ENCODE peak calls at places on chromosomes 12 and 14, in five cellular contexts. One of them, this sample, is unnamed.

GRCh38 chr12:47856721-47857575 is 37.2 kb upstream of the HDAC7 start:
- DNase-seq in PC-9: no peak
- DNase-seq in activated CD8-positive, alpha-beta memory T cell treated with anti-CD3 and anti-CD28 coated beads, Interleukin-2, amount 50 U/mL, for 4 hours: no peak
- DNase-seq in NCI-H1930: no peak
- DNase-seq in sciatic nerve: no peak
- DNase-seq in this sample: no peak

GRCh38 chr14:79598339-79598738 is 613.0 kb downstream of the DIO2 start:
- DNase-seq in NCI-H1930: no peak
- DNase-seq in activated CD8-positive, alpha-beta memory T cell treated with anti-CD3 and anti-CD28 coated beads, Interleukin-2, amount 50 U/mL, for 4 hours: no peak
- DNase-seq in PC-9: no peak
- DNase-seq in sciatic nerve: no peak
- DNase-seq in this sample: peak; percentile 92

GRCh38 chr14:94342334-94342934 is 19.3 kb upstream of the SERPINA6 start:
- DNase-seq in PC-9: no peak
- DNase-seq in sciatic nerve: peak; percentile 87
- DNase-seq in activated CD8-positive, alpha-beta memory T cell treated with anti-CD3 and anti-CD28 coated beads, Interleukin-2, amount 50 U/mL, for 4 hours: no peak
- DNase-seq in NCI-H1930: no peak
- DNase-seq in this sample: peak; percentile 24

GRCh38 chr14:106681161-106681955 is 1155.0 kb downstream of the TMEM121 start:
- DNase-seq in PC-9: no peak
- DNase-seq in NCI-H1930: no peak
- DNase-seq in activated CD8-positive, alpha-beta memory T cell treated with anti-CD3 and anti-CD28 coated beads, Interleukin-2, amount 50 U/mL, for 4 hours: no peak
- DNase-seq in sciatic nerve: no peak
- DNase-seq in this sample: no peak

GRCh38 chr12:77685112-77685511 is 145.6 kb upstream of the NAV3 start:
- DNase-seq in PC-9: no peak
- DNase-seq in activated CD8-positive, alpha-beta memory T cell treated with anti-CD3 and anti-CD28 coated beads, Interleukin-2, amount 50 U/mL, for 4 hours: no peak
- DNase-seq in sciatic nerve: peak; percentile 82
- DNase-seq in NCI-H1930: peak; percentile 34
- DNase-seq in this sample: peak; percentile 67

GRCh38 chr14:32473476-32473875 is 144.4 kb downstream of the AKAP6 start:
- DNase-seq in activated CD8-positive, alpha-beta memory T cell treated with anti-CD3 and anti-CD28 coated beads, Interleukin-2, amount 50 U/mL, for 4 hours: no peak
- DNase-seq in PC-9: peak; percentile 93
- DNase-seq in NCI-H1930: no peak
- DNase-seq in sciatic nerve: peak; percentile 63
- DNase-seq in this sample: peak; percentile 28

GRCh38 chr12:1936406-1937320 is 18.2 kb upstream of the CACNA2D4 start:
- DNase-seq in NCI-H1930: no peak
- DNase-seq in activated CD8-positive, alpha-beta memory T cell treated with anti-CD3 and anti-CD28 coated beads, Interleukin-2, amount 50 U/mL, for 4 hours: no peak
- DNase-seq in PC-9: no peak
- DNase-seq in sciatic nerve: no peak
- DNase-seq in this sample: no peak

GRCh38 chr12:122161682-122162081 is 12.3 kb downstream of the IL31 start:
- DNase-seq in activated CD8-positive, alpha-beta memory T cell treated with anti-CD3 and anti-CD28 coated beads, Interleukin-2, amount 50 U/mL, for 4 hours: no peak
- DNase-seq in PC-9: no peak
- DNase-seq in sciatic nerve: no peak
- DNase-seq in NCI-H1930: no peak
- DNase-seq in this sample: no peak

GRCh38 chr12:59044791-59045190 is 124.5 kb upstream of the LRIG3 start:
- DNase-seq in activated CD8-positive, alpha-beta memory T cell treated with anti-CD3 and anti-CD28 coated beads, Interleukin-2, amount 50 U/mL, for 4 hours: no peak
- DNase-seq in sciatic nerve: no peak
- DNase-seq in PC-9: no peak
- DNase-seq in NCI-H1930: no peak
- DNase-seq in this sample: no peak

GRCh38 chr12:121789800-121790748 is 3.4 kb downstream of the RHOF start:
- DNase-seq in sciatic nerve: peak; percentile 78
- DNase-seq in activated CD8-positive, alpha-beta memory T cell treated with anti-CD3 and anti-CD28 coated beads, Interleukin-2, amount 50 U/mL, for 4 hours: peak; percentile 94
- DNase-seq in PC-9: peak; percentile 86
- DNase-seq in NCI-H1930: no peak
- DNase-seq in this sample: peak; percentile 71

GRCh38 chr14:35400707-35401421 is 3.7 kb downstream of the NFKBIA start:
- DNase-seq in sciatic nerve: no peak
- DNase-seq in activated CD8-positive, alpha-beta memory T cell treated with anti-CD3 and anti-CD28 coated beads, Interleukin-2, amount 50 U/mL, for 4 hours: peak; percentile 48
- DNase-seq in PC-9: no peak
- DNase-seq in NCI-H1930: no peak
- DNase-seq in this sample: peak; percentile 92

GRCh38 chr12:53844989-53845836 is 93.4 kb upstream of the HOXC13 start:
- DNase-seq in PC-9: peak; percentile 93
- DNase-seq in NCI-H1930: no peak
- DNase-seq in sciatic nerve: no peak
- DNase-seq in activated CD8-positive, alpha-beta memory T cell treated with anti-CD3 and anti-CD28 coated beads, Interleukin-2, amount 50 U/mL, for 4 hours: no peak
- DNase-seq in this sample: peak; percentile 96

This sample was measured in trophoblast cell.